ENCODE peak calls at places on chromosomes 1 and 21, in eight cellular contexts. V is cardiac fibroblast, U is GM20000, O is natural killer cell, M is epithelial cell of esophagus, W is H9, Q is HCT116, H is B cell. F is an unnamed sample.

GRCh38 chr21:34351786-34352241 is 12.0 kb upstream of the KCNE2 start:
- DNase-seq in O (no peak), Q (peak), H (peak), W (no peak), M (peak), V (peak), U (peak), F (no peak)

GRCh38 chr1:177082855-177083741 is 81.4 kb downstream of the ASTN1 start:
- DNase-seq in O (no peak), Q (no peak), W (no peak), U (no peak), H (no peak), V (no peak), M (peak), F (no peak)

GRCh38 chr1:27604579-27605299 is 795 bp upstream of the AHDC1 start:
- DNase-seq in M (no peak), Q (no peak), O (no peak), U (no peak), W (peak), V (no peak), H (no peak), F (no peak)

GRCh38 chr1:234781241-234782056 is 171.5 kb upstream of the IRF2BP2 start:
- DNase-seq in M (peak), V (no peak), U (no peak), O (no peak), H (no peak), W (peak), Q (no peak), F (no peak)

GRCh38 chr1:207155018-207155417 is 51.0 kb downstream of the C4BPA start:
- DNase-seq in Q (no peak), O (no peak), U (no peak), W (no peak), V (no peak), H (no peak), M (peak), F (no peak)

GRCh38 chr1:66353207-66353606 is 180.7 kb upstream of the SGIP1 start:
- DNase-seq in Q (no peak), V (peak), O (no peak), U (no peak), M (no peak), W (peak), H (no peak), F (no peak)

GRCh38 chr1:38489844-38490270 is 369.7 kb downstream of the RRAGC start:
- DNase-seq in H (no peak), V (peak), Q (peak), O (peak), W (peak), U (peak), M (peak), F (no peak)

GRCh38 chr1:59128239-59128736 is 168.6 kb upstream of the FGGY start:
- DNase-seq in U (no peak), H (no peak), Q (no peak), W (no peak), O (no peak), V (peak), M (peak), F (no peak)

GRCh38 chr21:39852021-39852721 is 15.1 kb upstream of the PCP4 start:
- DNase-seq in H (no peak), Q (no peak), U (no peak), M (no peak), W (no peak), V (no peak), O (no peak), F (no peak)

GRCh38 chr1:10286244-10286643 is 75.9 kb downstream of the KIF1B start:
- DNase-seq in V (no peak), W (no peak), O (no peak), Q (no peak), M (no peak), H (no peak), U (no peak), F (no peak)

GRCh38 chr1:231093158-231093922 is 53.3 kb upstream of the FAM89A start:
- DNase-seq in W (no peak), H (no peak), Q (no peak), U (no peak), M (no peak), V (peak), O (no peak), F (no peak)

GRCh38 chr1:234605983-234606730 is 3.8 kb downstream of the IRF2BP2 start:
- DNase-seq in V (peak), Q (no peak), U (no peak), O (no peak), H (no peak), W (no peak), M (peak), F (no peak)

GRCh38 chr1:82775402-82776000 is 974.8 kb downstream of the ADGRL2 start:
- DNase-seq in H (no peak), W (peak), Q (peak), V (peak), U (no peak), M (peak), O (no peak), F (no peak)
- TF ChIP-seq CTCF in H (no peak), W (peak), Q (peak), V (peak), U (no peak), M (peak), O (no peak), F (no peak)

DNA sequence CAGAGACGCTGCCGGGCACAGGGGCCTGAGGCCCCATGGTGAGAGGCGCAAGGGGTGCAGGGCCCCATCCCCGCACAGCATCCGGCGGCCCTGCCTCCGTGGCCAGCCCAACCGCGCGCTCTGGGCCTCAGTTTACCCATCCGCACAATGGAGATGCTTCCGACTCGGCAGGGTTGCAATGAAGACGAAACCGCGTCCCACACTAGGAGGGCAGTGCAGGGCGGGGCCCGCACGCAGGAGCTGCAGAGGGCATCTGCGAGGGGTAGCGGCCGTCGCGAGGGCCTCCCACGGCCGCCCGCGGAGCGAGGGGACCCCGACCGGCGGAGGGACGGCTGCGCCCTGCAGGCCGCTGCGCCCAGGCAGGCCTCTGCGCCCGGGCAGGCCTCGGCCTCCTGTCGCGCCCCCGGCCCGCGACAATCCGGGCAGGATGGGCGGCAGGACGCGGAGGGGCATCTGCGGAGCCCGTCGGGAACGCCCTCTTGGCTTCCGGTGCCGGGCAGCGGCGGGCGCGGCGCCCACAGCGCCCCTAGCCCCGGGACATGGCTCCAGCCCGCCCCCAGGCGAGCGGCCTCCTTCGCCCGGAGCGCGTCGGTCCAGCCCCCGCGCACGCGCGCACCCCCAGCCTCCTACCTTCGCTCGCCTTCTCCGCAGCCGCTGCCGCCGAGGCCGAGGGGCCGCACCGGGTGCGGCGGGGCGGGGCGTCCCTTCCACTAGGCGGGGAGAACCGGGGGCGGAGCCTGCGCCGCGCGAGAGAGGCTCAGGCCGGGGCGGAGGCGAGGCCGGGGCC is 15.3 kb downstream of the RNU1-1 start:
- DNase-seq in U (peak), V (peak), M (peak), Q (peak), O (peak), W (peak), H (peak), F (peak)
- TF ChIP-seq CTCF in U (no peak), V (no peak), M (no peak), Q (no peak), O (no peak), W (peak), H (no peak), F (no peak)

GRCh38 chr1:189220750-189221149 is 1256.9 kb downstream of the BRINP3 start:
- DNase-seq in Q (no peak), W (no peak), U (no peak), M (no peak), H (no peak), O (no peak), V (peak), F (no peak)
- TF ChIP-seq CTCF in Q (peak), W (peak), U (no peak), M (peak), H (no peak), O (no peak), V (no peak), F (no peak)

GRCh38 chr1:23661887-23662286 is 29.7 kb upstream of the RPL11 start:
- DNase-seq in W (no peak), H (no peak), V (no peak), U (no peak), M (peak), Q (no peak), O (no peak), F (no peak)

GRCh38 chr1:23667411-23667810 is 24.2 kb upstream of the RPL11 start:
- DNase-seq in H (no peak), Q (no peak), W (no peak), O (no peak), U (no peak), V (no peak), M (no peak), F (no peak)

GRCh38 chr1:23660671-23661070 is 30.9 kb upstream of the RPL11 start:
- DNase-seq in U (no peak), W (no peak), H (no peak), M (no peak), Q (no peak), V (no peak), O (no peak), F (no peak)

GRCh38 chr1:23670709-23671108 is 20.9 kb upstream of the RPL11 start:
- DNase-seq in W (no peak), O (no peak), M (no peak), U (no peak), Q (no peak), V (no peak), H (no peak), F (no peak)

GRCh38 chr1:23664837-23665795 is 26.5 kb upstream of the RPL11 start:
- DNase-seq in U (no peak), M (peak), W (no peak), Q (peak), O (no peak), V (peak), H (no peak), F (no peak)
- TF ChIP-seq CTCF in U (no peak), M (peak), W (peak), Q (peak), O (peak), V (peak), H (peak), F (peak)

GRCh38 chr1:85244271-85245053 is 15.0 kb downstream of the C1orf52 start:
- DNase-seq in M (peak), V (peak), H (no peak), U (no peak), W (no peak), Q (no peak), O (no peak), F (no peak)
- TF ChIP-seq CTCF in M (no peak), V (no peak), H (no peak), U (no peak), W (no peak), Q (no peak), O (no peak), F (no peak)